ENCODE peak calls at places on chromosomes 3 and 15, in six cellular contexts. One of them, this sample, is unnamed.

GRCh38 chr15:36545451-36545992 is 33.9 kb upstream of the CDIN1 start:
- DNase-seq in A172: no peak
- DNase-seq in kidney glomerular epithelial cell: no peak
- DNase-seq in NCI-H2171 treated with DMSO at 0.1 percent for 48 hours: no peak
- DNase-seq in cardiac muscle cell: no peak
- DNase-seq in activated T-helper 1 cell treated with anti-CD3 and anti-CD28 coated beads, Interleukin-2, amount 50 U/mL, for 16 hours: no peak
- DNase-seq in this sample: no peak

GRCh38 chr3:138688871-138689299 is 80.3 kb downstream of the FAIM start:
- DNase-seq in A172: no peak
- DNase-seq in kidney glomerular epithelial cell: peak
- DNase-seq in NCI-H2171 treated with DMSO at 0.1 percent for 48 hours: no peak
- DNase-seq in cardiac muscle cell: no peak
- DNase-seq in activated T-helper 1 cell treated with anti-CD3 and anti-CD28 coated beads, Interleukin-2, amount 50 U/mL, for 16 hours: no peak
- DNase-seq in this sample: no peak

GRCh38 chr15:68312701-68313204 is 35.2 kb downstream of the FEM1B start:
- DNase-seq in A172: no peak
- DNase-seq in kidney glomerular epithelial cell: no peak
- DNase-seq in NCI-H2171 treated with DMSO at 0.1 percent for 48 hours: no peak
- DNase-seq in cardiac muscle cell: no peak
- DNase-seq in activated T-helper 1 cell treated with anti-CD3 and anti-CD28 coated beads, Interleukin-2, amount 50 U/mL, for 16 hours: no peak
- DNase-seq in this sample: peak

GRCh38 chr3:119294889-119295769 is 946 bp downstream of the ARHGAP31 start:
- DNase-seq in A172: peak
- DNase-seq in kidney glomerular epithelial cell: peak
- DNase-seq in NCI-H2171 treated with DMSO at 0.1 percent for 48 hours: peak
- DNase-seq in cardiac muscle cell: peak
- DNase-seq in activated T-helper 1 cell treated with anti-CD3 and anti-CD28 coated beads, Interleukin-2, amount 50 U/mL, for 16 hours: peak
- DNase-seq in this sample: peak

GRCh38 chr15:70339551-70340517 is 242.1 kb upstream of the TLE3 start:
- DNase-seq in A172: no peak
- DNase-seq in kidney glomerular epithelial cell: no peak
- DNase-seq in NCI-H2171 treated with DMSO at 0.1 percent for 48 hours: peak
- DNase-seq in cardiac muscle cell: no peak
- DNase-seq in activated T-helper 1 cell treated with anti-CD3 and anti-CD28 coated beads, Interleukin-2, amount 50 U/mL, for 16 hours: no peak
- DNase-seq in this sample: no peak

GRCh38 chr15:58247803-58248503 is 109.8 kb downstream of the AQP9 start:
- DNase-seq in A172: no peak
- DNase-seq in kidney glomerular epithelial cell: no peak
- DNase-seq in NCI-H2171 treated with DMSO at 0.1 percent for 48 hours: no peak
- DNase-seq in cardiac muscle cell: no peak
- DNase-seq in activated T-helper 1 cell treated with anti-CD3 and anti-CD28 coated beads, Interleukin-2, amount 50 U/mL, for 16 hours: no peak
- DNase-seq in this sample: no peak

GRCh38 chr3:174247671-174248070 is 611.5 kb upstream of the NAALADL2 start:
- DNase-seq in A172: no peak
- DNase-seq in kidney glomerular epithelial cell: no peak
- DNase-seq in NCI-H2171 treated with DMSO at 0.1 percent for 48 hours: peak
- DNase-seq in cardiac muscle cell: no peak
- DNase-seq in activated T-helper 1 cell treated with anti-CD3 and anti-CD28 coated beads, Interleukin-2, amount 50 U/mL, for 16 hours: no peak
- DNase-seq in this sample: no peak

GRCh38 chr3:197508051-197508451 is 47.7 kb downstream of the BDH1 start:
- DNase-seq in A172: no peak
- DNase-seq in kidney glomerular epithelial cell: no peak
- DNase-seq in NCI-H2171 treated with DMSO at 0.1 percent for 48 hours: peak
- DNase-seq in cardiac muscle cell: no peak
- DNase-seq in activated T-helper 1 cell treated with anti-CD3 and anti-CD28 coated beads, Interleukin-2, amount 50 U/mL, for 16 hours: no peak
- DNase-seq in this sample: no peak

GRCh38 chr3:13772885-13773745 is 106.8 kb downstream of the WNT7A start:
- DNase-seq in A172: no peak
- DNase-seq in kidney glomerular epithelial cell: no peak
- DNase-seq in NCI-H2171 treated with DMSO at 0.1 percent for 48 hours: no peak
- DNase-seq in cardiac muscle cell: no peak
- DNase-seq in activated T-helper 1 cell treated with anti-CD3 and anti-CD28 coated beads, Interleukin-2, amount 50 U/mL, for 16 hours: no peak
- DNase-seq in this sample: no peak

GRCh38 chr3:117567903-117568302 is 858.3 kb downstream of the TUSC7 start:
- DNase-seq in A172: no peak
- DNase-seq in kidney glomerular epithelial cell: no peak
- DNase-seq in NCI-H2171 treated with DMSO at 0.1 percent for 48 hours: no peak
- DNase-seq in cardiac muscle cell: no peak
- DNase-seq in activated T-helper 1 cell treated with anti-CD3 and anti-CD28 coated beads, Interleukin-2, amount 50 U/mL, for 16 hours: no peak
- DNase-seq in this sample: no peak

GRCh38 chr3:56291244-56291680 is 177.0 kb downstream of the ERC2 start:
- DNase-seq in A172: no peak
- DNase-seq in kidney glomerular epithelial cell: no peak
- DNase-seq in NCI-H2171 treated with DMSO at 0.1 percent for 48 hours: no peak
- DNase-seq in cardiac muscle cell: no peak
- DNase-seq in activated T-helper 1 cell treated with anti-CD3 and anti-CD28 coated beads, Interleukin-2, amount 50 U/mL, for 16 hours: no peak
- DNase-seq in this sample: no peak

GRCh38 chr15:45377630-45378148 is 655 bp downstream of the GATM start:
- DNase-seq in A172: no peak
- DNase-seq in kidney glomerular epithelial cell: no peak
- DNase-seq in NCI-H2171 treated with DMSO at 0.1 percent for 48 hours: peak
- DNase-seq in cardiac muscle cell: peak
- DNase-seq in activated T-helper 1 cell treated with anti-CD3 and anti-CD28 coated beads, Interleukin-2, amount 50 U/mL, for 16 hours: no peak
- DNase-seq in this sample: no peak

GRCh38 chr3:109643590-109643989 is 306.2 kb upstream of the DPPA4 start:
- DNase-seq in A172: peak
- DNase-seq in kidney glomerular epithelial cell: no peak
- DNase-seq in NCI-H2171 treated with DMSO at 0.1 percent for 48 hours: no peak
- DNase-seq in cardiac muscle cell: no peak
- DNase-seq in activated T-helper 1 cell treated with anti-CD3 and anti-CD28 coated beads, Interleukin-2, amount 50 U/mL, for 16 hours: no peak
- DNase-seq in this sample: peak

GRCh38 chr3:111989061-111989678 is 9.6 kb upstream of the TAGLN3 start:
- DNase-seq in A172: peak
- DNase-seq in kidney glomerular epithelial cell: peak
- DNase-seq in NCI-H2171 treated with DMSO at 0.1 percent for 48 hours: peak
- DNase-seq in cardiac muscle cell: peak
- DNase-seq in activated T-helper 1 cell treated with anti-CD3 and anti-CD28 coated beads, Interleukin-2, amount 50 U/mL, for 16 hours: no peak
- DNase-seq in this sample: peak

GRCh38 chr3:143037867-143038266 is 36.5 kb downstream of the U2SURP start:
- DNase-seq in A172: peak
- DNase-seq in kidney glomerular epithelial cell: no peak
- DNase-seq in NCI-H2171 treated with DMSO at 0.1 percent for 48 hours: no peak
- DNase-seq in cardiac muscle cell: no peak
- DNase-seq in activated T-helper 1 cell treated with anti-CD3 and anti-CD28 coated beads, Interleukin-2, amount 50 U/mL, for 16 hours: no peak
- DNase-seq in this sample: peak

GRCh38 chr3:42535981-42536784 is 33.7 kb downstream of the VIPR1 start:
- DNase-seq in A172: peak
- DNase-seq in kidney glomerular epithelial cell: peak
- DNase-seq in NCI-H2171 treated with DMSO at 0.1 percent for 48 hours: no peak
- DNase-seq in cardiac muscle cell: peak
- DNase-seq in activated T-helper 1 cell treated with anti-CD3 and anti-CD28 coated beads, Interleukin-2, amount 50 U/mL, for 16 hours: no peak
- DNase-seq in this sample: no peak

GRCh38 chr3:101867521-101867920 is 18.2 kb downstream of the NFKBIZ start:
- DNase-seq in A172: no peak
- DNase-seq in kidney glomerular epithelial cell: no peak
- DNase-seq in NCI-H2171 treated with DMSO at 0.1 percent for 48 hours: no peak
- DNase-seq in cardiac muscle cell: peak
- DNase-seq in activated T-helper 1 cell treated with anti-CD3 and anti-CD28 coated beads, Interleukin-2, amount 50 U/mL, for 16 hours: no peak
- DNase-seq in this sample: no peak

GRCh38 chr3:64687781-64688515 is at the start of gene ADAMTS9:
- DNase-seq in A172: peak
- DNase-seq in kidney glomerular epithelial cell: peak
- DNase-seq in NCI-H2171 treated with DMSO at 0.1 percent for 48 hours: no peak
- DNase-seq in cardiac muscle cell: peak
- DNase-seq in activated T-helper 1 cell treated with anti-CD3 and anti-CD28 coated beads, Interleukin-2, amount 50 U/mL, for 16 hours: no peak
- DNase-seq in this sample: peak

GRCh38 chr3:185696039-185696438 is 109.9 kb downstream of the SENP2 start:
- DNase-seq in A172: no peak
- DNase-seq in kidney glomerular epithelial cell: no peak
- DNase-seq in NCI-H2171 treated with DMSO at 0.1 percent for 48 hours: no peak
- DNase-seq in cardiac muscle cell: no peak
- DNase-seq in activated T-helper 1 cell treated with anti-CD3 and anti-CD28 coated beads, Interleukin-2, amount 50 U/mL, for 16 hours: no peak
- DNase-seq in this sample: no peak

GRCh38 chr3:16743276-16743675 is 138.1 kb upstream of the DAZL start:
- DNase-seq in A172: peak
- DNase-seq in kidney glomerular epithelial cell: no peak
- DNase-seq in NCI-H2171 treated with DMSO at 0.1 percent for 48 hours: no peak
- DNase-seq in cardiac muscle cell: no peak
- DNase-seq in activated T-helper 1 cell treated with anti-CD3 and anti-CD28 coated beads, Interleukin-2, amount 50 U/mL, for 16 hours: no peak
- DNase-seq in this sample: no peak

GRCh38 chr3:14563946-14564539 is 23.9 kb upstream of the GRIP2 start:
- DNase-seq in A172: no peak
- DNase-seq in kidney glomerular epithelial cell: no peak
- DNase-seq in NCI-H2171 treated with DMSO at 0.1 percent for 48 hours: peak
- DNase-seq in cardiac muscle cell: no peak
- DNase-seq in activated T-helper 1 cell treated with anti-CD3 and anti-CD28 coated beads, Interleukin-2, amount 50 U/mL, for 16 hours: no peak
- DNase-seq in this sample: no peak

GRCh38 chr3:184739594-184740505 is 28.0 kb upstream of the MAGEF1 start:
- DNase-seq in A172: no peak
- DNase-seq in kidney glomerular epithelial cell: no peak
- DNase-seq in NCI-H2171 treated with DMSO at 0.1 percent for 48 hours: no peak
- DNase-seq in cardiac muscle cell: no peak
- DNase-seq in activated T-helper 1 cell treated with anti-CD3 and anti-CD28 coated beads, Interleukin-2, amount 50 U/mL, for 16 hours: no peak
- DNase-seq in this sample: no peak

GRCh38 chr15:32870240-32871033 is 152.6 kb downstream of the GREM1 start:
- DNase-seq in A172: peak
- DNase-seq in kidney glomerular epithelial cell: peak
- DNase-seq in NCI-H2171 treated with DMSO at 0.1 percent for 48 hours: no peak
- DNase-seq in cardiac muscle cell: no peak
- DNase-seq in activated T-helper 1 cell treated with anti-CD3 and anti-CD28 coated beads, Interleukin-2, amount 50 U/mL, for 16 hours: no peak
- DNase-seq in this sample: peak

GRCh38 chr3:133747907-133748639 is 1.9 kb downstream of the TF start:
- DNase-seq in A172: no peak
- DNase-seq in kidney glomerular epithelial cell: no peak
- DNase-seq in NCI-H2171 treated with DMSO at 0.1 percent for 48 hours: no peak
- DNase-seq in cardiac muscle cell: no peak
- DNase-seq in activated T-helper 1 cell treated with anti-CD3 and anti-CD28 coated beads, Interleukin-2, amount 50 U/mL, for 16 hours: no peak
- DNase-seq in this sample: no peak

This sample was measured in RKO.